ENCODE peak calls at places on chromosomes 2 and 18, in seven cellular contexts. X is PC-3, K is brain microvascular endothelial cell, L is right atrium auricular region, U is fibroblast of the aortic adventitia, A is stomach, M is foreskin fibroblast. Y is an unnamed sample.

GRCh38 chr2:180573951-180574350 is 406.5 kb upstream of the UBE2E3 start:
- DNase-seq in X (peak), K (no peak), L (no peak), U (peak), A (no peak), M (peak), Y (peak)

GRCh38 chr2:197207106-197207505 is 103.5 kb downstream of the ANKRD44 start:
- DNase-seq in X (no peak), K (no peak), L (no peak), U (no peak), A (no peak), M (no peak), Y (peak)

GRCh38 chr18:10736984-10737383 is 211.2 kb downstream of the NAPG start:
- DNase-seq in X (no peak), K (no peak), L (no peak), U (no peak), A (no peak), M (no peak), Y (no peak)

GRCh38 chr2:235709124-235709813 is 215.4 kb downstream of the AGAP1 start:
- DNase-seq in X (peak), K (peak), L (no peak), U (no peak), A (peak), M (peak), Y (no peak)

GRCh38 chr2:28516950-28517349 is 21.1 kb downstream of the PLB1 start:
- DNase-seq in X (no peak), K (no peak), L (no peak), U (peak), A (no peak), M (no peak), Y (no peak)

GRCh38 chr2:191289049-191289448 is 43.8 kb downstream of the MYO1B start:
- DNase-seq in X (no peak), K (no peak), L (no peak), U (no peak), A (no peak), M (no peak), Y (no peak)

GRCh38 chr2:162566666-162567065 is 222.7 kb downstream of the GCA start:
- DNase-seq in X (no peak), K (no peak), L (no peak), U (no peak), A (no peak), M (no peak), Y (no peak)

GRCh38 chr2:190837417-190837816 is 43.2 kb upstream of the GLS start:
- DNase-seq in X (peak), K (no peak), L (no peak), U (peak), A (no peak), M (no peak), Y (peak)

GRCh38 chr2:67612576-67612981 is 215.4 kb downstream of the ETAA1 start:
- DNase-seq in X (no peak), K (no peak), L (no peak), U (peak), A (no peak), M (peak), Y (no peak)

GRCh38 chr2:233764761-233765160 is 4.7 kb downstream of the UGT1A1 start:
- DNase-seq in X (peak), K (no peak), L (no peak), U (no peak), A (no peak), M (no peak), Y (no peak)

GRCh38 chr2:145692971-145693478 is 1173.1 kb upstream of the ZEB2 start:
- DNase-seq in X (peak), K (peak), L (no peak), U (peak), A (peak), M (peak), Y (peak)

GRCh38 chr2:72378737-72379346 is 231.2 kb upstream of the CYP26B1 start:
- DNase-seq in X (peak), K (no peak), L (no peak), U (no peak), A (no peak), M (no peak), Y (no peak)

GRCh38 chr2:8550932-8551621 is 130.8 kb upstream of the ID2 start:
- DNase-seq in X (no peak), K (no peak), L (no peak), U (no peak), A (no peak), M (no peak), Y (no peak)

GRCh38 chr2:108855194-108855593 is 68.6 kb downstream of the CCDC138 start:
- DNase-seq in X (peak), K (no peak), L (no peak), U (peak), A (no peak), M (no peak), Y (peak)

GRCh38 chr2:190972213-190972612 is 41.8 kb downstream of the STAT1 start:
- DNase-seq in X (no peak), K (no peak), L (no peak), U (no peak), A (no peak), M (no peak), Y (no peak)

GRCh38 chr2:239607795-239608171 is 207.0 kb upstream of the HDAC4 start:
- DNase-seq in X (no peak), K (no peak), L (peak), U (no peak), A (no peak), M (no peak), Y (no peak)

GRCh38 chr2:188042412-188042811 is 249.3 kb upstream of the GULP1 start:
- DNase-seq in X (peak), K (peak), L (no peak), U (peak), A (no peak), M (peak), Y (peak)

GRCh38 chr2:201831469-201831868 is 25.1 kb downstream of the CDK15 start:
- DNase-seq in X (no peak), K (peak), L (no peak), U (peak), A (no peak), M (no peak), Y (peak)

GRCh38 chr2:189610700-189611099 is 30.1 kb upstream of the SLC40A1 start:
- DNase-seq in X (peak), K (no peak), L (no peak), U (no peak), A (no peak), M (no peak), Y (no peak)
- TF ChIP-seq CTCF in X (no peak), K (no peak), L (no peak), U (no peak), A (no peak), M (no peak), Y (no peak)

GRCh38 chr2:102618452-102619413 is 620 bp upstream of the SLC9A2 start:
- DNase-seq in X (peak), K (no peak), L (no peak), U (peak), A (peak), M (no peak), Y (peak)
- H3K4me3 ChIP-seq in X (peak), K (peak), L (peak), U (peak), A (peak), M (peak), Y (peak)

GRCh38 chr18:49250819-49251388 is 209.5 kb downstream of the DYM start:
- DNase-seq in X (peak), K (peak), L (no peak), U (peak), A (no peak), M (peak), Y (peak)
- TF ChIP-seq CTCF in X (peak), K (peak), L (peak), U (peak), A (no peak), M (peak), Y (peak)

GRCh38 chr2:49973917-49974368 is 819.6 kb upstream of the FSHR start:
- DNase-seq in X (no peak), K (no peak), L (peak), U (no peak), A (peak), M (no peak), Y (peak)
- H3K4me3 ChIP-seq in X (no peak), K (peak), L (peak), U (no peak), A (peak), M (peak), Y (peak)

GRCh38 chr2:65999790-66000189 is 435.1 kb upstream of the MEIS1 start:
- DNase-seq in X (peak), K (no peak), L (no peak), U (no peak), A (no peak), M (no peak), Y (no peak)
- TF ChIP-seq CTCF in X (peak), K (no peak), L (no peak), U (no peak), A (no peak), M (no peak), Y (peak)

GRCh38 chr2:213187833-213188532 is 36.6 kb upstream of the IKZF2 start:
- DNase-seq in X (peak), K (peak), L (no peak), U (peak), A (no peak), M (peak), Y (peak)
- H3K4me3 ChIP-seq in X (no peak), K (no peak), L (no peak), U (no peak), A (no peak), M (no peak), Y (no peak)

GRCh38 chr2:166125557-166125956 is 2.3 kb downstream of the SCN1A start:
- DNase-seq in X (no peak), K (no peak), L (no peak), U (peak), A (no peak), M (no peak), Y (no peak)

GRCh38 chr2:166126014-166126639 is 1.7 kb downstream of the SCN1A start:
- DNase-seq in X (no peak), K (no peak), L (no peak), U (peak), A (no peak), M (peak), Y (peak)

GRCh38 chr2:166128156-166128505 is 311 bp upstream of the SCN1A start:
- DNase-seq in X (no peak), K (no peak), L (no peak), U (no peak), A (no peak), M (no peak), Y (no peak)

DNA sequence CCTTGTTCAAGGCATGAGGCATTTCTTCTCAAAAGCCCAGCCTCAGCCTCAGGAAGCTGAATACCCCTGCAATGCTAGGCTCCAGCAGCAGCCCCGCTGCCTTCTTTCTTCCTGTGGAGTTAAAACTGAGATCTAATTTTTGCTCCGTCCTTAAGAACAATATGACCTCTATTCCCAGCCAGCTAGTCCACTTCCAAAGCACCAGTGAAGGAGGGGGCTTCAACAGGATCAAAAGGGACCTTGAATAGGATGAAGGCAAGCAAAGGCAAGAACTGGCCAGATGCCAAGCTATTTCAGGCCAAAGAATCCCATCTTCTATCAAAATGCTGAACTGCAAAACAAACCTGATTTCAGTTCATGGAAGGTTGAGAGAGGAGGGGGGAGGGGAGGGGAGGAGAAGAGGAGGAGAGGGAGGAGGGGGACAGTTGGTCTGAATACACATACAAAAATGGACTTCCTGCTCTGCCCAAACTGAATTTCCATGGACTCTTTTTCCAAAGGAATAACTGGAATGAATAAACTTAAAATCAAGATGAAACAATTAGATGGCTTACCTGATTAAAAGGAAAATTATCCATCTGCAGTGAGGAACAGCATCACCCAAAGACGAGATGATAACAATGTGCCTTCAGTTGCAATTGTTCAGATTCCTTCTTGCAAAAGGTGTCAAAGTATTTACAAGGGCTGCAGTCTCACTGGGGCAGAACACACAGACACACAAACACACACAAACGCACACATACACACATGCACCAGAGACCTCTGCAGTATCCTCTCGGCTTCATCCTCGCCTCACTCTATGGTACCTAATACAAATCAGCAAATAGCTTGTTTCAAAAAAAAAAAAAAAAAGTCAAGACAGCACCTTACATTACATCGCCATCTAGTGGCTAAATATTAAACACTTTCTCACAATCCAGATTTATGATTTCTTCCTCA is at the start of gene SCN1A:
- DNase-seq in X (peak), K (no peak), L (no peak), U (peak), A (no peak), M (no peak), Y (peak)
- TF ChIP-seq CTCF in X (peak), K (peak), L (peak), U (peak), A (peak), M (peak), Y (peak)

DNA sequence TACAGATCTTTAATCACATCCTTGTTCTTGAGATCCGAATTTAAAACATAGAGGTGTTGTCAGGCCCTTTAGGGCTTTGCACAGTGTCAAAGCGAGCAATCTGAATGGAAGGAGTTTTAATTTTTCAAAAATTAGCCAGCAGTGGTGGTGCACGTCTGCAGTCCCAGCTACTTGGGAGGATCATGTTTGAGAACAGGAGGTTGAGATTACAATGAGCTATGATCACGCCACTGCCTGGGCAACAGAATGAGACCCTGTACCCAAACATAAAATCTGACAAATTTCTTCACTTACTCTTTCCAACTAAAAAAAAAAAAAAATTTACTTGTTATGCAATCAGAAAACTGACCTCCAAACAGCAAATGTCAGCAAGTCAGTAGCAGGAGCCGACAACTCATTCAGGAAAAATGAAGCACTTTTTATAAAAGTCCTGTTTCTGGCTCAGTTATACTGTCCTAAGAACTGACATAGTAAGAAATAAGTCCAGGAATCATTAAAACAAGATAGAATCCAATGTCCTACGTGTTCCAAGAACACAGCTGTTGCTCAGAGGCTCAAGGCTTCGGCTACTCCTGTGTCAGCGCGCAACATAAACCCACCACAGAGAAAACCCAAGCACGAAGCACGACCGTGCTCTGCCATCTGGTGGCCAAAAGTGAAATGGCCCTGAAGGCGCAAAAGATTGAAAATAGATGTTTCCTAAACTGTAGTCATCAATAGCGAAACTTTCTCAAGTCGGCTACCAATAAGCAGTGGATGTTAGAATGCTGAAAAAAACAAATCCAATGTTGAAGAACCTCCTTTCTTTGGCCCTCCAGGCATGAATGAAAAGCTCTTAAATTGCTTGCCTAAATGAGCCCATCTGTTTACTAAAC is 138.1 kb downstream of the INO80D start:
- DNase-seq in X (peak), K (peak), L (peak), U (peak), A (peak), M (peak), Y (peak)
- H3K4me3 ChIP-seq in X (peak), K (no peak), L (no peak), U (peak), A (peak), M (peak), Y (no peak)

Y was measured in astrocyte of the spinal cord.